ENCODE peak calls at places on chromosomes 16 and 17, in four cellular contexts. One of them, this sample, is unnamed.

GRCh38 chr17:63140255-63140654 is 174.2 kb downstream of the TANC2 start:
- DNase-seq in neuronal stem cell: no peak
- DNase-seq in IMR-90: peak
- DNase-seq in H9: no peak
- DNase-seq in this sample: no peak

GRCh38 chr16:11180489-11180888 is 75.5 kb downstream of the SOCS1 start:
- DNase-seq in neuronal stem cell: no peak
- DNase-seq in H9: no peak
- DNase-seq in IMR-90: no peak
- DNase-seq in this sample: no peak

GRCh38 chr16:85258616-85259015 is 146.3 kb upstream of the CIBAR2 start:
- DNase-seq in H9: no peak
- DNase-seq in IMR-90: no peak
- DNase-seq in neuronal stem cell: no peak
- DNase-seq in this sample: no peak

GRCh38 chr17:22503322-22503899 is 811.1 kb downstream of the KCNJ18 start:
- DNase-seq in neuronal stem cell: no peak
- DNase-seq in H9: no peak
- DNase-seq in IMR-90: no peak
- DNase-seq in this sample: no peak

GRCh38 chr16:86044241-86044671 is 145.3 kb downstream of the IRF8 start:
- DNase-seq in IMR-90: peak
- DNase-seq in H9: peak
- DNase-seq in neuronal stem cell: peak
- DNase-seq in this sample: peak

GRCh38 chr16:10037771-10038170 is 144.5 kb downstream of the GRIN2A start:
- DNase-seq in H9: no peak
- DNase-seq in IMR-90: no peak
- DNase-seq in neuronal stem cell: no peak
- DNase-seq in this sample: peak

GRCh38 chr17:50772251-50772650 is 4.9 kb upstream of the ANKRD40CL start:
- DNase-seq in H9: peak
- DNase-seq in neuronal stem cell: no peak
- DNase-seq in IMR-90: no peak
- DNase-seq in this sample: no peak

GRCh38 chr17:10286324-10286723 is 86.5 kb downstream of the MYH13 start:
- DNase-seq in neuronal stem cell: no peak
- DNase-seq in H9: no peak
- DNase-seq in IMR-90: no peak
- DNase-seq in this sample: peak

GRCh38 chr16:69930117-69930776 is 20.9 kb upstream of the CLEC18A start:
- DNase-seq in IMR-90: peak
- DNase-seq in neuronal stem cell: peak
- DNase-seq in H9: peak
- DNase-seq in this sample: peak

GRCh38 chr16:48523415-48524204 is 86.4 kb downstream of the N4BP1 start:
- DNase-seq in H9: no peak
- DNase-seq in neuronal stem cell: no peak
- DNase-seq in IMR-90: no peak
- DNase-seq in this sample: no peak

GRCh38 chr17:2175294-2175628 is 120.4 kb downstream of the HIC1 start:
- DNase-seq in H9: no peak
- DNase-seq in IMR-90: no peak
- DNase-seq in neuronal stem cell: no peak
- DNase-seq in this sample: no peak

GRCh38 chr17:41967921-41968578 is 1.5 kb downstream of the CNP start:
- DNase-seq in neuronal stem cell: no peak
- DNase-seq in IMR-90: no peak
- DNase-seq in H9: no peak
- DNase-seq in this sample: no peak
- H4K8ac ChIP-seq in neuronal stem cell: no peak
- H4K8ac ChIP-seq in IMR-90: peak
- H4K8ac ChIP-seq in H9: no peak
- H4K8ac ChIP-seq in this sample: no peak

GRCh38 chr16:65666132-65666869 is 544.4 kb upstream of the CDH11 start:
- DNase-seq in H9: peak
- DNase-seq in neuronal stem cell: no peak
- DNase-seq in IMR-90: no peak
- DNase-seq in this sample: no peak
- H2BK5ac ChIP-seq in H9: no peak
- H2BK5ac ChIP-seq in neuronal stem cell: no peak
- H2BK5ac ChIP-seq in IMR-90: no peak
- H2BK5ac ChIP-seq in this sample: no peak

DNA sequence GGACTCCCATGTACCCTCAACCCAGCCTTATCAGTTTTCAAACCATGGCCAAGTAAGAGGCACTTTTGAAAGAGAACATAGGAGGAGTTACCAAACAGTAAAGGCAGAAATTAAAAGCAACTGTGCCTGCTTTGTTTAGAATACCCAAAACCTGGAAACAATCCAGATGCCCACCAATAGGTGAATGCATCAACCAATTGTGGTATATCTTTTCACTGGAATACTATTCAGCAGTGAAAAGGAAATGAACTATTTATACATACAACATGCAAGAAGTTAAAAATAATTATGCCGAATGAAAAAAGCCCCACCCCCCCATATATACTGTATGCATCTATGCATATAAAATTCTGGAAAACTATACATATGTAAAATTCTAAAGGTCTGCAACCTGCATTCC is 37.0 kb downstream of the PITPNC1 start:
- DNase-seq in H9: no peak
- DNase-seq in IMR-90: no peak
- DNase-seq in neuronal stem cell: no peak
- DNase-seq in this sample: no peak
- H2BK120ac ChIP-seq in H9: no peak
- H2BK120ac ChIP-seq in IMR-90: no peak
- H2BK120ac ChIP-seq in neuronal stem cell: no peak
- H2BK120ac ChIP-seq in this sample: no peak

DNA sequence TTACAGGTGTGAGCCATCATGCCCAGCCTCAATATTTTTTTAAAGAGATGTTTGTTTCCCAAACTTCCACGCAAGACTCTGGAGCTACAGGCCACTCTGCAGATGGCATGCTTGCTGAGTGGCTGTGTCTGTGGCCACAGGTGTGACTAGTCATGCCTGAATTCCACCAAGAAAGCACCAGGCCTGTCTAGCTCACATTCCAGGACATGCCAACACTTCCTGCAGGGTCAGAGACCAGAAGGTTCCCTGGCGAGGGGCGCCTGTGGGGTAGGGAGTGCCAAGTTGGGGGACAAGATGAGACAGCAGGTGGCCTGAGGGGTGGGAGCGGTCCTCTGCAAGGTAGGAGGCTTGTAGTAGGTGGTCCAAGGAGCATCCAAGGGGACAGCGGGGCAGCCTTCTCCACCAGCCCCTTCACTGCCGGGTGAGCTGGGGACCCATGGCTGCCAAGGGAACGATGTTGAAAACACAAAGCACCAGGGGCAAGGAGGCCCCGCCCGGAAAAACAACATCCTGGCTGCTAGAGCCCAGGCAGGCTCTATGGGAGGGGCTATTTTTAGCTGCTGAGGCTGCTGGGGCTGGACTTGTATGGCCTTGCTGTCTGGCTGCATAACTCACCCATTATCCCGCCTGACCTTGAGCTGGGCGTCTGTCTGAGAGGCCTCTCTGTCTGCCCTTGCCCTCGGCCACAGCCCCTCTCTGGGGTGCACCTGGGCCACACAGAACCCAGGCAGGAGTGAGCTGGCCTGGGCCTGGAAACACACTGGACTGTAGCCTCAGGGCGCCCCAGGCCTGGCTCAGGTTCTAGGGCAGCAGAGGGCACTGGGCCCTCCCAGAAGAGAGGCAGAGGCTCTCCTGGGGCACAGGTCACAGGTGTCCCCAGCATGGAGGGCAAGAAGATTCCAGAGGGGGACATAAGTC is 5.7 kb downstream of the TRIM47 start:
- DNase-seq in neuronal stem cell: no peak
- DNase-seq in H9: peak
- DNase-seq in IMR-90: peak
- DNase-seq in this sample: peak
- H4K8ac ChIP-seq in neuronal stem cell: peak
- H4K8ac ChIP-seq in H9: no peak
- H4K8ac ChIP-seq in IMR-90: peak
- H4K8ac ChIP-seq in this sample: no peak

This sample was measured in mesendoderm.